ENCODE peak calls at places on chromosomes 6 and 20, in ten cellular contexts. E, T, W, N, Q, L, J, S, B and D are unnamed samples.

GRCh38 chr6:160102956-160103824 is 18.4 kb upstream of the SLC22A1 start:
- DNase-seq in E (no peak), T (no peak), W (peak), N (no peak), Q (no peak), L (no peak), J (no peak), S (peak), B (peak), D (no peak)

GRCh38 chr6:17352302-17352701 is 41.1 kb upstream of the CAP2 start:
- DNase-seq in E (no peak), T (no peak), W (peak), N (no peak), Q (no peak), L (no peak), J (no peak), S (peak), B (no peak), D (no peak)

GRCh38 chr20:15065794-15066193 is 728.4 kb upstream of the FLRT3 start:
- DNase-seq in E (no peak), T (peak), W (no peak), N (no peak), Q (no peak), L (no peak), J (no peak), S (peak), B (no peak), D (no peak)

GRCh38 chr6:119340766-119341487 is 8.6 kb downstream of the MAN1A1 start:
- DNase-seq in E (no peak), T (no peak), W (no peak), N (no peak), Q (no peak), L (no peak), J (no peak), S (peak), B (peak), D (no peak)

GRCh38 chr6:3913077-3913957 is 64.1 kb downstream of the FAM50B start:
- DNase-seq in E (no peak), T (peak), W (peak), N (peak), Q (no peak), L (peak), J (peak), S (peak), B (no peak), D (peak)

GRCh38 chr6:158926429-158926828 is 73.6 kb downstream of the RSPH3 start:
- DNase-seq in E (no peak), T (no peak), W (peak), N (no peak), Q (no peak), L (no peak), J (no peak), S (peak), B (no peak), D (peak)

GRCh38 chr6:125101656-125102055 is 51.9 kb upstream of the TPD52L1 start:
- DNase-seq in E (no peak), T (no peak), W (no peak), N (no peak), Q (no peak), L (no peak), J (no peak), S (no peak), B (no peak), D (peak)

GRCh38 chr6:37372116-37372515 is 18.3 kb downstream of the RNF8 start:
- DNase-seq in E (no peak), T (no peak), W (no peak), N (no peak), Q (no peak), L (no peak), J (no peak), S (peak), B (no peak), D (no peak)

GRCh38 chr20:44129996-44130718 is 56.8 kb downstream of the JPH2 start:
- DNase-seq in E (no peak), T (no peak), W (no peak), N (no peak), Q (no peak), L (no peak), J (no peak), S (no peak), B (no peak), D (no peak)

GRCh38 chr6:52423971-52424381 is 3.8 kb downstream of the EFHC1 start:
- DNase-seq in E (no peak), T (peak), W (peak), N (peak), Q (no peak), L (peak), J (peak), S (peak), B (no peak), D (peak)

GRCh38 chr6:139252018-139252390 is 39.8 kb downstream of the TXLNB start:
- DNase-seq in E (no peak), T (no peak), W (no peak), N (no peak), Q (no peak), L (no peak), J (no peak), S (no peak), B (no peak), D (no peak)

DNA sequence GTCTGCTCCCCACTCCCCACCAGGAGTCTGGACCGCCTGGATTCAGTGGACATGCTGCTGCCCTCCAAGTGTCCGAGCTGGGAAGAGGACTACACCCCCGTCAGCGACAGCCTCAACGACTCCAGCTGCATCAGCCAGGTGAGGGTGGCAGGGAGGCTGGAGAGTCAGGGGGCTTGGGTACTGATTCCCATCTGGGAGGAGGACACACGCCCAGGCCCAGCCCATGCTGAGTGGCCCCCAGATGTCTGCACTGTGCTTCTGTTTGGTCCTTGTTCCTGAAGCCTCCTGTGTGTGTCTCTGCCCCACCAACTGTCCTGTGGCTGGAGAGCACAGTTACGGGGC is 101.6 kb upstream of the MYL9 start:
- DNase-seq in E (no peak), T (no peak), W (no peak), N (no peak), Q (no peak), L (no peak), J (no peak), S (no peak), B (no peak), D (no peak)
- TF ChIP-seq CTCF in E (peak), T (no peak), W (no peak), N (no peak), Q (no peak), L (no peak), J (no peak), S (no peak), B (no peak), D (no peak)

GRCh38 chr20:63214514-63214913 is 1.4 kb downstream of the YTHDF1 start:
- DNase-seq in E (no peak), T (no peak), W (no peak), N (no peak), Q (no peak), L (no peak), J (no peak), S (no peak), B (no peak), D (no peak)

GRCh38 chr20:63216849-63217471 is 1.0 kb upstream of the YTHDF1 start:
- DNase-seq in E (no peak), T (no peak), W (no peak), N (no peak), Q (no peak), L (no peak), J (no peak), S (no peak), B (peak), D (no peak)

GRCh38 chr20:63216041-63216848 is at the start of gene YTHDF1:
- DNase-seq in E (peak), T (peak), W (peak), N (peak), Q (peak), L (no peak), J (peak), S (peak), B (peak), D (peak)

GRCh38 chr20:63217706-63218105 is 1.8 kb upstream of the YTHDF1 start:
- DNase-seq in E (no peak), T (no peak), W (no peak), N (no peak), Q (no peak), L (no peak), J (no peak), S (no peak), B (no peak), D (no peak)

DNA sequence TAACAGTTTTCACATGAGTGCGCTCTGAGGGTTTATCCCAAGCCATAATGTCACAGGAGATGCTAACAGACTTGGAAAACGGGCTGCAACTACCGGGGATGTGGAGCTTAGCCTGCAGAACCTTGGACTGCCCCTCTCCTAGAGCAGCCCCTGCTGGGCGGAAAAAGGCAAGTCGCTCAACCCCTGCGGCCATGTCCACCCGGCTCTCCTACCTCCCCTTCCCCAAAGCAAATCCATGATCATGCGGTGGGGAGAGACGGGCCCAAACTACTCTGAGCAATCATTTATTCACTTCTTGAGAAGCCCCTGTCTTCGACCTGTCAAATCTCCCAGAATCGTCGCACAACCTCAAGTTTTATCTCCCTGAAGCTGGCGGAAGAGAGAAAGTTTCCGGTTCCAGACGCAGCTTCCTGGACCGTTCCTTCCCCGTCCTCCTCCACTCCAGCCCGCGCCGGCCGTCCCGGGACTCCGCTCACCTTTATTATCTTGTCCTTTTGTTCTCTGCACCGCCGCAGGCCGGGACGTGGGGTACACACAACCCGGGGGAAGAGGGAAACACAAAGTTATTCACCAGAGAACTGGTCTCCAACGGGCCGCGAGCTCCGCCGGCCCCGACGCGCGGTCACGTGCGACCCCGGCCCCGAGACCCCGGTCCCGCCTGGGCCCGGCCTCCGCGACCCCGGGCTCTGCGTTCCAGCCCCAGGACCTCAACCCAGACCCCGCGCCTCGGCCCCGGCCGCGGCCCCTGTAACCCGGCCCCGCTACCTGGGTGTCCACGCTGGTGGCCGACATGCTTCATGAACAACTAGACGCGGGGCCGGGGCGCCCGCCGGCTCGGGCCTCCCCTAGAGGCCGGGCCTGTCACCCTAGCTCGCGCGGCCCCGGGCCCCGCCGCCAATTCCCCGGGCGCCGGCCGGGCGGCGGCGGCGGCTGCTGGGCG is 560 bp downstream of the YTHDF1 start:
- DNase-seq in E (no peak), T (peak), W (peak), N (no peak), Q (peak), L (no peak), J (no peak), S (peak), B (peak), D (no peak)
- TF ChIP-seq CTCF in E (no peak), T (peak), W (peak), N (no peak), Q (peak), L (peak), J (no peak), S (peak), B (peak), D (peak)

GRCh38 chr6:11556308-11556707 is 18.8 kb downstream of the TMEM170B start:
- DNase-seq in E (no peak), T (no peak), W (no peak), N (no peak), Q (no peak), L (no peak), J (no peak), S (no peak), B (no peak), D (no peak)
- TF ChIP-seq CTCF in E (no peak), T (no peak), W (no peak), N (no peak), Q (no peak), L (no peak), J (no peak), S (no peak), B (no peak), D (no peak)

GRCh38 chr20:13149371-13149770 is 71.7 kb upstream of the ISM1 start:
- DNase-seq in E (no peak), T (peak), W (no peak), N (no peak), Q (no peak), L (no peak), J (no peak), S (no peak), B (no peak), D (no peak)

GRCh38 chr20:13148402-13148801 is 72.7 kb upstream of the ISM1 start:
- DNase-seq in E (no peak), T (no peak), W (no peak), N (no peak), Q (no peak), L (no peak), J (no peak), S (no peak), B (no peak), D (no peak)

GRCh38 chr20:13147971-13148370 is 73.1 kb upstream of the ISM1 start:
- DNase-seq in E (no peak), T (peak), W (no peak), N (no peak), Q (no peak), L (no peak), J (no peak), S (no peak), B (no peak), D (no peak)

GRCh38 chr20:13148961-13149360 is 72.1 kb upstream of the ISM1 start:
- DNase-seq in E (no peak), T (no peak), W (no peak), N (no peak), Q (no peak), L (no peak), J (no peak), S (no peak), B (no peak), D (no peak)

GRCh38 chr20:13147071-13147961 is 73.8 kb upstream of the ISM1 start:
- DNase-seq in E (no peak), T (peak), W (no peak), N (no peak), Q (no peak), L (no peak), J (no peak), S (peak), B (no peak), D (no peak)
- TF ChIP-seq CTCF in E (no peak), T (no peak), W (no peak), N (no peak), Q (no peak), L (no peak), J (no peak), S (no peak), B (no peak), D (no peak)

GRCh38 chr6:70108230-70108629 is 194.7 kb downstream of the COL9A1 start:
- DNase-seq in E (no peak), T (peak), W (peak), N (no peak), Q (no peak), L (no peak), J (no peak), S (peak), B (no peak), D (peak)
- TF ChIP-seq CTCF in E (peak), T (peak), W (peak), N (peak), Q (peak), L (peak), J (peak), S (peak), B (peak), D (peak)

GRCh38 chr6:40876336-40876735 is 162.7 kb downstream of the UNC5CL start:
- DNase-seq in E (no peak), T (no peak), W (no peak), N (no peak), Q (no peak), L (no peak), J (no peak), S (no peak), B (no peak), D (no peak)

GRCh38 chr6:40877362-40877761 is 161.7 kb downstream of the UNC5CL start:
- DNase-seq in E (no peak), T (no peak), W (no peak), N (no peak), Q (no peak), L (no peak), J (no peak), S (no peak), B (no peak), D (peak)

GRCh38 chr6:40879169-40879568 is 159.9 kb downstream of the UNC5CL start:
- DNase-seq in E (no peak), T (no peak), W (no peak), N (no peak), Q (no peak), L (no peak), J (no peak), S (no peak), B (no peak), D (no peak)

GRCh38 chr6:40874495-40874894 is 164.5 kb downstream of the UNC5CL start:
- DNase-seq in E (no peak), T (no peak), W (peak), N (no peak), Q (no peak), L (no peak), J (no peak), S (peak), B (peak), D (no peak)
- TF ChIP-seq CTCF in E (no peak), T (no peak), W (no peak), N (no peak), Q (no peak), L (peak), J (no peak), S (peak), B (peak), D (peak)

GRCh38 chr20:62479218-62479617 is 3.4 kb upstream of the GATA5 start:
- DNase-seq in E (no peak), T (no peak), W (no peak), N (no peak), Q (no peak), L (no peak), J (no peak), S (no peak), B (no peak), D (no peak)

GRCh38 chr20:62480318-62480717 is 4.5 kb upstream of the GATA5 start:
- DNase-seq in E (no peak), T (no peak), W (no peak), N (no peak), Q (no peak), L (no peak), J (no peak), S (no peak), B (no peak), D (no peak)

GRCh38 chr20:62475819-62476073 is at the start of gene GATA5:
- DNase-seq in E (no peak), T (no peak), W (no peak), N (no peak), Q (no peak), L (no peak), J (no peak), S (no peak), B (no peak), D (no peak)

GRCh38 chr20:62476074-62476838 is 461 bp upstream of the GATA5 start:
- DNase-seq in E (peak), T (no peak), W (peak), N (no peak), Q (no peak), L (no peak), J (peak), S (no peak), B (no peak), D (no peak)

DNA sequence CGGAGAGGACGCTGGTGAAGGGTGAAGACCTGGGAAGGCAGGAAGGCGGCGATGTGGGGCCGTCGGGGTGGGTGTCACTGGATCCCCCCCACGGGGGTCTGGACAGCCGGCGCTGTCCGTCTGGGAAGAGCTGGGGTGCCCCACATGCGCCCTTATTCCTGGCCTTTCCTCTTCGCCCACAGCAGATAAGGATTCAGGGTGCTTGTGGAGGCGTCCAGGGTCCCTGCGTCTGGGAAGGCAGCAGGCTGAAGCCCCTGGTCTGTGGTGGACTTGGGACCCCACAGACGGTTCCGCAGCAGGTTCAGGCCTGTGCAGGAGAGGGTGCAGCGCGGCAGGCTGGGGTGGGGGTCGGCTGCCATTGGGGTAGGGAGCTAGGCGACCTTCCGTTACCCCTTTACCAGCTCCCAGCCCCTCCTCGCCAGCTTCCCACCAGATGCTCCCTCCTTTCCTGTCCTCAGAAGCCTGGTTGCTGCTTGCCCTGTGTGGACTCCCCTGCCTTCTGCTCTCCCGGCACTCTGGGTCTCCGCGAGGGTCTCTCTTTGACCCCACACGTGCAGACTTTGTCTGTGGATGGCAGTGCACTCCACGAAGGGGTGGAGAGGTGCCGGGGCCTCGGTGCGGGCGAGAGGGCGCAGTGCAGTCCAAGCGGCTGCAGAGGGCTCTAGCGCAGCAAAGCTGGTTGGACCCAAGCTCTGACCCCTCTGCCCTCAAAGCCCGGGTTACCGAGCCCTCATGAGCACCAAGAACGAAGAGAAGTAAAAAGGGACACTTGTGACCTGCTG is 2.1 kb upstream of the GATA5 start:
- DNase-seq in E (no peak), T (no peak), W (no peak), N (no peak), Q (no peak), L (no peak), J (no peak), S (no peak), B (no peak), D (no peak)
- TF ChIP-seq CTCF in E (peak), T (no peak), W (peak), N (no peak), Q (no peak), L (peak), J (no peak), S (no peak), B (peak), D (peak)